ENCODE peak calls at places on chromosome 19, in nine cellular contexts. A is stimulated activated CD4-positive, alpha-beta T cell treated with anti-CD3 and anti-CD28 coated beads, Interleukin-12 subunit alpha, Interleukin-12 subunit beta, amount 100 ng/mL, for 4 hours; Z is heart left ventricle; X is brain pericyte; J is upper lobe of right lung; Y is NCI-H460; T is A549; L is ELR; U is activated naive CD4-positive, alpha-beta T cell treated with anti-CD3 and anti-CD28 coated beads, Interleukin-2, amount 10 ng/mL, durations not matched to agents 7 days and 5 days. C is an unnamed sample.

GRCh38 chr19:29671393-29672076 is 6.3 kb downstream of the PLEKHF1 start:
- DNase-seq in Z (peak), T (peak), J (peak), X (no peak), L (peak), Y (no peak), U (peak), A (peak), C (no peak)

GRCh38 chr19:32012206-32012605 is 333.2 kb upstream of the ZNF507 start:
- DNase-seq in X (no peak), U (no peak), Z (no peak), J (no peak), T (no peak), Y (no peak), L (no peak), A (no peak), C (no peak)

GRCh38 chr19:53865918-53866696 is 1.6 kb upstream of the MYADM start:
- DNase-seq in A (peak), L (peak), U (peak), J (peak), T (peak), Y (peak), Z (peak), X (no peak), C (no peak)

GRCh38 chr19:12994701-12995595 is at the start of gene NFIX:
- DNase-seq in Z (peak), U (peak), Y (peak), X (no peak), L (peak), J (peak), A (peak), T (no peak), C (no peak)

GRCh38 chr19:40633207-40633606 is 32.0 kb downstream of the LTBP4 start:
- DNase-seq in J (no peak), A (no peak), Y (no peak), U (no peak), T (no peak), Z (no peak), L (peak), X (no peak), C (no peak)

GRCh38 chr19:16368385-16369305 is 44.0 kb downstream of the KLF2 start:
- DNase-seq in L (no peak), Y (no peak), J (no peak), T (no peak), U (peak), Z (no peak), A (no peak), X (no peak), C (no peak)

GRCh38 chr19:38975214-38975860 is at the start of gene FBXO17:
- DNase-seq in X (no peak), Z (peak), A (no peak), L (peak), J (peak), T (peak), U (no peak), Y (no peak), C (no peak)

GRCh38 chr19:2507109-2507508 is 31.2 kb downstream of the GADD45B start:
- DNase-seq in J (no peak), Z (no peak), L (peak), A (no peak), T (peak), X (no peak), Y (peak), U (peak), C (no peak)

GRCh38 chr19:55486043-55486970 is 1.3 kb downstream of the NAT14 start:
- DNase-seq in A (no peak), L (no peak), J (no peak), T (no peak), Z (peak), U (no peak), Y (no peak), X (no peak), C (no peak)

GRCh38 chr19:39915101-39915847 is 19.2 kb downstream of the FCGBP start:
- DNase-seq in X (no peak), U (no peak), A (no peak), J (peak), T (no peak), Y (no peak), L (no peak), Z (no peak), C (no peak)

GRCh38 chr19:41746593-41747227 is 8.6 kb upstream of the CEACAM6 start:
- DNase-seq in L (peak), X (no peak), J (no peak), Y (peak), Z (peak), U (peak), T (peak), A (peak), C (peak)